ENCODE peak calls at places on chromosomes 6 and 20, in six cellular contexts. One of them, this sample, is unnamed.

GRCh38 chr6:125377621-125378020 is 75.9 kb upstream of the HDDC2 start:
- DNase-seq in Peyer's patch: no peak
- DNase-seq in Jurkat, Clone E6-1: no peak
- DNase-seq in pancreas: no peak
- DNase-seq in sigmoid colon: no peak
- DNase-seq in Caco-2: no peak
- DNase-seq in this sample: no peak

GRCh38 chr20:63052571-63053429 is 46.0 kb upstream of the BHLHE23 start:
- DNase-seq in Peyer's patch: no peak
- DNase-seq in sigmoid colon: peak; percentile 54
- DNase-seq in pancreas: no peak
- DNase-seq in Caco-2: no peak
- DNase-seq in Jurkat, Clone E6-1: no peak
- DNase-seq in this sample: no peak

GRCh38 chr6:166935353-166935752 is 21.0 kb downstream of the RNASET2 start:
- DNase-seq in pancreas: no peak
- DNase-seq in Peyer's patch: peak; percentile 13
- DNase-seq in Caco-2: no peak
- DNase-seq in Jurkat, Clone E6-1: peak; percentile 49
- DNase-seq in sigmoid colon: no peak
- DNase-seq in this sample: no peak

GRCh38 chr6:166598441-166599138 is 12.1 kb upstream of the RAMACL start:
- DNase-seq in Caco-2: no peak
- DNase-seq in Peyer's patch: no peak
- DNase-seq in pancreas: no peak
- DNase-seq in Jurkat, Clone E6-1: no peak
- DNase-seq in sigmoid colon: peak; percentile 84
- DNase-seq in this sample: no peak

GRCh38 chr6:155050311-155050710 is 55.2 kb downstream of the TIAM2 start:
- DNase-seq in pancreas: no peak
- DNase-seq in Caco-2: no peak
- DNase-seq in sigmoid colon: no peak
- DNase-seq in Peyer's patch: no peak
- DNase-seq in Jurkat, Clone E6-1: peak; percentile 51
- DNase-seq in this sample: peak; percentile 24

GRCh38 chr20:36061754-36062153 is 92.8 kb upstream of the EPB41L1 start:
- DNase-seq in sigmoid colon: no peak
- DNase-seq in Jurkat, Clone E6-1: no peak
- DNase-seq in pancreas: no peak
- DNase-seq in Caco-2: no peak
- DNase-seq in Peyer's patch: no peak
- DNase-seq in this sample: no peak

GRCh38 chr6:62150048-62150663 is 135.9 kb downstream of the KHDRBS2 start:
- DNase-seq in sigmoid colon: no peak
- DNase-seq in Peyer's patch: no peak
- DNase-seq in pancreas: no peak
- DNase-seq in Jurkat, Clone E6-1: peak; percentile 42
- DNase-seq in Caco-2: peak; percentile 52
- DNase-seq in this sample: peak; percentile 9

GRCh38 chr6:169589699-169590257 is 112.1 kb downstream of the WDR27 start:
- DNase-seq in Caco-2: no peak
- DNase-seq in Peyer's patch: no peak
- DNase-seq in sigmoid colon: no peak
- DNase-seq in pancreas: no peak
- DNase-seq in Jurkat, Clone E6-1: no peak
- DNase-seq in this sample: no peak

GRCh38 chr6:34791164-34791841 is 580 bp upstream of the BLTP3A start:
- DNase-seq in pancreas: peak; percentile 51
- DNase-seq in Caco-2: peak; percentile 71
- DNase-seq in Jurkat, Clone E6-1: no peak
- DNase-seq in Peyer's patch: peak; percentile 60
- DNase-seq in sigmoid colon: peak; percentile 71
- DNase-seq in this sample: no peak

GRCh38 chr6:168528457-168529095 is 87.6 kb downstream of the SMOC2 start:
- DNase-seq in Jurkat, Clone E6-1: no peak
- DNase-seq in pancreas: no peak
- DNase-seq in sigmoid colon: no peak
- DNase-seq in Caco-2: no peak
- DNase-seq in Peyer's patch: no peak
- DNase-seq in this sample: no peak

GRCh38 chr6:109945091-109945490 is 33.0 kb upstream of the GPR6 start:
- DNase-seq in sigmoid colon: no peak
- DNase-seq in pancreas: no peak
- DNase-seq in Jurkat, Clone E6-1: no peak
- DNase-seq in Caco-2: no peak
- DNase-seq in Peyer's patch: no peak
- DNase-seq in this sample: no peak

GRCh38 chr6:111482236-111482958 is 621 bp downstream of the REV3L start:
- DNase-seq in Jurkat, Clone E6-1: no peak
- DNase-seq in pancreas: peak; percentile 59
- DNase-seq in sigmoid colon: peak; percentile 85
- DNase-seq in Caco-2: peak; percentile 59
- DNase-seq in Peyer's patch: peak; percentile 62
- DNase-seq in this sample: peak; percentile 49

GRCh38 chr6:5126214-5126613 is 41.1 kb downstream of the PPP1R3G start:
- DNase-seq in Caco-2: peak; percentile 52
- DNase-seq in Jurkat, Clone E6-1: no peak
- DNase-seq in pancreas: no peak
- DNase-seq in Peyer's patch: no peak
- DNase-seq in sigmoid colon: no peak
- DNase-seq in this sample: no peak

GRCh38 chr6:101011165-101011564 is 130.0 kb upstream of the ASCC3 start:
- DNase-seq in sigmoid colon: no peak
- DNase-seq in Caco-2: no peak
- DNase-seq in Peyer's patch: peak; percentile 55
- DNase-seq in Jurkat, Clone E6-1: peak; percentile 70
- DNase-seq in pancreas: no peak
- DNase-seq in this sample: peak; percentile 83

GRCh38 chr6:26199057-26199772 is 112.0 kb downstream of the HFE start:
- DNase-seq in Caco-2: peak; percentile 82
- DNase-seq in pancreas: peak; percentile 53
- DNase-seq in Peyer's patch: peak; percentile 64
- DNase-seq in sigmoid colon: peak; percentile 85
- DNase-seq in Jurkat, Clone E6-1: peak; percentile 99
- DNase-seq in this sample: peak; percentile 88

GRCh38 chr6:27753668-27754407 is 158.4 kb downstream of the OR2B2 start:
- DNase-seq in Jurkat, Clone E6-1: peak; percentile 90
- DNase-seq in Peyer's patch: peak; percentile 72
- DNase-seq in sigmoid colon: peak; percentile 84
- DNase-seq in Caco-2: peak; percentile 81
- DNase-seq in pancreas: peak; percentile 37
- DNase-seq in this sample: peak; percentile 92

GRCh38 chr6:15033850-15034203 is 212.0 kb upstream of the JARID2 start:
- DNase-seq in Peyer's patch: no peak
- DNase-seq in sigmoid colon: no peak
- DNase-seq in Jurkat, Clone E6-1: no peak
- DNase-seq in pancreas: no peak
- DNase-seq in Caco-2: no peak
- DNase-seq in this sample: no peak

GRCh38 chr20:46770330-46771194 is 61.1 kb downstream of the SLC2A10 start:
- DNase-seq in sigmoid colon: no peak
- DNase-seq in pancreas: no peak
- DNase-seq in Peyer's patch: no peak
- DNase-seq in Caco-2: no peak
- DNase-seq in Jurkat, Clone E6-1: no peak
- DNase-seq in this sample: no peak

GRCh38 chr6:26126394-26127221 is 39.4 kb downstream of the HFE start:
- DNase-seq in Jurkat, Clone E6-1: no peak
- DNase-seq in Caco-2: no peak
- DNase-seq in sigmoid colon: no peak
- DNase-seq in Peyer's patch: no peak
- DNase-seq in pancreas: no peak
- DNase-seq in this sample: no peak

GRCh38 chr6:7042654-7043545 is 64.9 kb upstream of the RREB1 start:
- DNase-seq in pancreas: no peak
- DNase-seq in Caco-2: peak; percentile 56
- DNase-seq in Jurkat, Clone E6-1: no peak
- DNase-seq in sigmoid colon: no peak
- DNase-seq in Peyer's patch: no peak
- DNase-seq in this sample: no peak

GRCh38 chr6:132812756-132813172 is 1.6 kb upstream of the RPS12 start:
- DNase-seq in pancreas: no peak
- DNase-seq in sigmoid colon: no peak
- DNase-seq in Peyer's patch: no peak
- DNase-seq in Jurkat, Clone E6-1: no peak
- DNase-seq in Caco-2: no peak
- DNase-seq in this sample: no peak

GRCh38 chr6:19538086-19538485 is 299.1 kb upstream of the ID4 start:
- DNase-seq in Jurkat, Clone E6-1: no peak
- DNase-seq in pancreas: peak; percentile 63
- DNase-seq in Peyer's patch: no peak
- DNase-seq in sigmoid colon: no peak
- DNase-seq in Caco-2: no peak
- DNase-seq in this sample: no peak

GRCh38 chr6:47749726-47750125 is 32.1 kb upstream of the OPN5 start:
- DNase-seq in pancreas: no peak
- DNase-seq in Caco-2: no peak
- DNase-seq in sigmoid colon: no peak
- DNase-seq in Jurkat, Clone E6-1: no peak
- DNase-seq in Peyer's patch: no peak
- DNase-seq in this sample: no peak

GRCh38 chr6:50819906-50820589 is 1.4 kb downstream of the TFAP2B start:
- DNase-seq in Caco-2: no peak
- DNase-seq in sigmoid colon: no peak
- DNase-seq in Peyer's patch: no peak
- DNase-seq in pancreas: no peak
- DNase-seq in Jurkat, Clone E6-1: no peak
- DNase-seq in this sample: no peak

GRCh38 chr6:137342607-137343186 is 123.5 kb upstream of the IFNGR1 start:
- DNase-seq in Peyer's patch: no peak
- DNase-seq in pancreas: no peak
- DNase-seq in Jurkat, Clone E6-1: no peak
- DNase-seq in sigmoid colon: no peak
- DNase-seq in Caco-2: no peak
- DNase-seq in this sample: peak; percentile 37

GRCh38 chr6:16058188-16058780 is 70.6 kb upstream of the MYLIP start:
- DNase-seq in Caco-2: no peak
- DNase-seq in Peyer's patch: no peak
- DNase-seq in pancreas: no peak
- DNase-seq in sigmoid colon: no peak
- DNase-seq in Jurkat, Clone E6-1: no peak
- DNase-seq in this sample: no peak

GRCh38 chr6:40627316-40627715 is 40.2 kb upstream of the LRFN2 start:
- DNase-seq in Jurkat, Clone E6-1: no peak
- DNase-seq in Peyer's patch: no peak
- DNase-seq in sigmoid colon: no peak
- DNase-seq in Caco-2: no peak
- DNase-seq in pancreas: no peak
- DNase-seq in this sample: no peak

DNA sequence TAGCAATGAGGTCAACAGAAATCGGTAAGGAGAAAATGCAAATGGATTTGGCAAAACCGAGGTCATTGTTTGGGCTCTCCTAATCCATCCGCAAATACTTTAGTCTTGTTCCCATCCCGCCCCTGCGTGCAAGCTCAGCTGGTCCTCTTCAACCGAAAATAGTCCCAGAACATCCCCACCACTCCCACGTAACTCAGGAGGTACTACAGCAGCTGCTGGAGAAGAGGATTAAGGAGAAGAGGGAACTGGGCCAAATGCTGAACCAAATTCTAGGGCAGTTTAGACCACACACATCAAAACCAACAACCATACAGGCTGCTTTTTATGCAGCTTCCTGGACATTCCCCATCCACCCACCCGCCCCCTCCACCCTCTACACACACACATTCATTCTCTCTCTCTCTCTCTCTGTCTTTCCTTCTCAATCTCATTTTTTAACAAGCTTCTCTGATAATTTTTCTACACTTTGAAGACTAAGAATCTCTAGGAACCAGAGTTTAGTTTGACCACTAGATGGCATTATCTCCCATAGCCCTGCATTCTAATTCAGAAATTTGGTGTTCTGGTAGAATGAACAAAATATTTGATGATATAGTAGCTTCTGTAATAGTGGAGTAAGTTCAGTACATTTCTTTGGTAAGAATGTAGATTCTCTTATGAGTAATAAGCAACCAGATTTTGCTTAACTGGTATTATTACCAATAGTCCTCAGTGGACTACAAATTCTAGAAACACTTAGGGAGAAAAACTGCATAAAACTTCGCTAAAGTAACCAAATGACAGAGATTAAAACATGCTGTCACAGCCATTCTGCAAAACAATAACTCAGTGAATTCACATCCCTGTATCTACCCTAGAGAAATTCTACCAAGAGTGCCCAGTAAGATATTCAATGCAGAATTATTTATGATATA is 52.1 kb upstream of the BEND6 start:
- DNase-seq in pancreas: no peak
- DNase-seq in Peyer's patch: no peak
- DNase-seq in Caco-2: peak; percentile 13
- DNase-seq in Jurkat, Clone E6-1: peak; percentile 39
- DNase-seq in sigmoid colon: no peak
- DNase-seq in this sample: no peak
- H3K4me3 ChIP-seq in pancreas: no peak overlapping the region
- H3K4me3 ChIP-seq in Peyer's patch: no peak overlapping the region
- H3K4me3 ChIP-seq in Caco-2: no peak overlapping the region
- H3K4me3 ChIP-seq in Jurkat, Clone E6-1: no peak overlapping the region
- H3K4me3 ChIP-seq in sigmoid colon: no peak overlapping the region
- H3K4me3 ChIP-seq in this sample: no peak overlapping the region

DNA sequence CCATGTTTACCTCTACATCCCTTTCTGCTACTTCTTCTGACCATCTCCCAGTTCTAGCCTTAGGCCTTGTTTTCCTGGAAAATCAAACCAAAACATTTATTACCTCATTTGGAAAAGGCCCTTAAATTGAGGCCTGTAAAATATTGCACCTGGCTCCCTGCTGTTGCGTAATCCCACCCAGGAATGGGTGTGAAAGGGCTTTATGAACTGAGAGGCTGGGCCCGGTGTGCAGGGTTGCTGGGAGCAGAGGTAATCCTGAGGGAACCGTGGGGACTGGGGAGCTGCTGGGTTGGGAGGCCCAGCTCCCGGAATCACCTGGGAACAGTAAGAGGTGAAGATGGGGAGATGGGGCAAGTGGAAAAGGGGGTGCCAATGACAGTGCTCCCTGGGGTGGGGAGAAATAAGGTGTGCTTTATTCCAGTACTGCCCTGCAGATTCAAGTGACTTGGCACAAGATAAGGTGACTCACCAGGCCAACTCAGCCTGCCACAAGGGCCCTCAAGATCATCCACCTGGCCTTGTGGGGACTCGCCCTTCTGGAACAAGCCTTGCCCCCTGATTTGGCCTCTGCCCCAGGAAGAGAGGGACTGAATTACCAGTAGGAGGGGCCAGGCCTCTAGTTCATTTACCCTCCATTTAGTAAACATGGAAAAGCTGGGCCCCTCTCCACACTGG is 44.2 kb downstream of the KCNK5 start:
- DNase-seq in Peyer's patch: no peak
- DNase-seq in Jurkat, Clone E6-1: no peak
- DNase-seq in Caco-2: no peak
- DNase-seq in pancreas: peak; percentile 56
- DNase-seq in sigmoid colon: peak; percentile 49
- DNase-seq in this sample: no peak
- H3K4me3 ChIP-seq in Peyer's patch: no peak overlapping the region
- H3K4me3 ChIP-seq in Jurkat, Clone E6-1: no peak overlapping the region
- H3K4me3 ChIP-seq in Caco-2: no peak overlapping the region
- H3K4me3 ChIP-seq in pancreas: no peak overlapping the region
- H3K4me3 ChIP-seq in sigmoid colon: no peak overlapping the region
- H3K4me3 ChIP-seq in this sample: no peak overlapping the region

GRCh38 chr6:75693534-75693933 is 55.5 kb upstream of the MYO6 start:
- DNase-seq in Caco-2: no peak
- DNase-seq in pancreas: no peak
- DNase-seq in Peyer's patch: no peak
- DNase-seq in sigmoid colon: no peak
- DNase-seq in Jurkat, Clone E6-1: peak; percentile 3
- DNase-seq in this sample: no peak
- H3K4me3 ChIP-seq in Caco-2: no peak overlapping the region
- H3K4me3 ChIP-seq in pancreas: no peak overlapping the region
- H3K4me3 ChIP-seq in Peyer's patch: no peak overlapping the region
- H3K4me3 ChIP-seq in sigmoid colon: no peak overlapping the region
- H3K4me3 ChIP-seq in Jurkat, Clone E6-1: no peak overlapping the region
- H3K4me3 ChIP-seq in this sample: no peak overlapping the region

GRCh38 chr6:152170313-152170701 is 362.8 kb downstream of the ESR1 start:
- DNase-seq in Peyer's patch: no peak
- DNase-seq in pancreas: no peak
- DNase-seq in Caco-2: no peak
- DNase-seq in Jurkat, Clone E6-1: no peak
- DNase-seq in sigmoid colon: no peak
- DNase-seq in this sample: no peak
- H3K4me3 ChIP-seq in Peyer's patch: no peak overlapping the region
- H3K4me3 ChIP-seq in pancreas: no peak overlapping the region
- H3K4me3 ChIP-seq in Caco-2: no peak overlapping the region
- H3K4me3 ChIP-seq in Jurkat, Clone E6-1: no peak overlapping the region
- H3K4me3 ChIP-seq in sigmoid colon: no peak overlapping the region
- H3K4me3 ChIP-seq in this sample: no peak overlapping the region